ENCODE peak calls at places on chromosomes 1 and 21, in ten cellular contexts. One of them, this sample, is unnamed.

GRCh38 chr1:66090863-66091457 is 298.3 kb downstream of the PDE4B start:
- DNase-seq in GM12864: no peak
- DNase-seq in A673: peak; percentile 45
- DNase-seq in brain microvascular endothelial cell: no peak
- DNase-seq in activated B cell treated with CpG ODN at 0.5 μM for 24 hours: no peak
- DNase-seq in left lung: no peak
- DNase-seq in AG04450: no peak
- DNase-seq in retinal pigment epithelial cell: no peak
- DNase-seq in choroid plexus epithelial cell: peak; percentile 10
- DNase-seq in epithelial cell of esophagus: no peak
- DNase-seq in this sample: no peak

GRCh38 chr1:22420456-22421053 is 31.1 kb upstream of the ZBTB40 start:
- DNase-seq in GM12864: no peak
- DNase-seq in A673: peak; percentile 81
- DNase-seq in brain microvascular endothelial cell: peak; percentile 84
- DNase-seq in activated B cell treated with CpG ODN at 0.5 μM for 24 hours: peak; percentile 27
- DNase-seq in left lung: peak; percentile 91
- DNase-seq in AG04450: peak; percentile 51
- DNase-seq in retinal pigment epithelial cell: peak; percentile 25
- DNase-seq in choroid plexus epithelial cell: peak; percentile 91
- DNase-seq in epithelial cell of esophagus: peak; percentile 82
- DNase-seq in this sample: peak; percentile 6

GRCh38 chr1:165635823-165636222 is 4.8 kb downstream of the MGST3 start:
- DNase-seq in GM12864: no peak
- DNase-seq in A673: no peak
- DNase-seq in brain microvascular endothelial cell: no peak
- DNase-seq in activated B cell treated with CpG ODN at 0.5 μM for 24 hours: no peak
- DNase-seq in left lung: no peak
- DNase-seq in AG04450: no peak
- DNase-seq in retinal pigment epithelial cell: no peak
- DNase-seq in choroid plexus epithelial cell: no peak
- DNase-seq in epithelial cell of esophagus: no peak
- DNase-seq in this sample: no peak

GRCh38 chr1:32992489-32993214 is 28.0 kb upstream of the RNF19B start:
- DNase-seq in GM12864: peak; percentile 86
- DNase-seq in A673: peak; percentile 79
- DNase-seq in brain microvascular endothelial cell: peak; percentile 97
- DNase-seq in activated B cell treated with CpG ODN at 0.5 μM for 24 hours: peak; percentile 67
- DNase-seq in left lung: peak; percentile 95
- DNase-seq in AG04450: no peak
- DNase-seq in retinal pigment epithelial cell: peak; percentile 82
- DNase-seq in choroid plexus epithelial cell: peak; percentile 99
- DNase-seq in epithelial cell of esophagus: peak; percentile 98
- DNase-seq in this sample: no peak

GRCh38 chr1:101587749-101588148 is 350.9 kb downstream of the S1PR1 start:
- DNase-seq in GM12864: no peak
- DNase-seq in A673: no peak
- DNase-seq in brain microvascular endothelial cell: peak; percentile 59
- DNase-seq in activated B cell treated with CpG ODN at 0.5 μM for 24 hours: no peak
- DNase-seq in left lung: no peak
- DNase-seq in AG04450: no peak
- DNase-seq in retinal pigment epithelial cell: peak; percentile 89
- DNase-seq in choroid plexus epithelial cell: peak; percentile 37
- DNase-seq in epithelial cell of esophagus: no peak
- DNase-seq in this sample: no peak

GRCh38 chr1:44514673-44515072 is 109.6 kb downstream of the RNF220 start:
- DNase-seq in GM12864: no peak
- DNase-seq in A673: no peak
- DNase-seq in brain microvascular endothelial cell: no peak
- DNase-seq in activated B cell treated with CpG ODN at 0.5 μM for 24 hours: no peak
- DNase-seq in left lung: no peak
- DNase-seq in AG04450: no peak
- DNase-seq in retinal pigment epithelial cell: no peak
- DNase-seq in choroid plexus epithelial cell: no peak
- DNase-seq in epithelial cell of esophagus: no peak
- DNase-seq in this sample: no peak

GRCh38 chr1:160451859-160452232 is 51.5 kb downstream of the VANGL2 start:
- DNase-seq in GM12864: no peak
- DNase-seq in A673: no peak
- DNase-seq in brain microvascular endothelial cell: no peak
- DNase-seq in activated B cell treated with CpG ODN at 0.5 μM for 24 hours: no peak
- DNase-seq in left lung: no peak
- DNase-seq in AG04450: no peak
- DNase-seq in retinal pigment epithelial cell: no peak
- DNase-seq in choroid plexus epithelial cell: no peak
- DNase-seq in epithelial cell of esophagus: no peak
- DNase-seq in this sample: no peak

GRCh38 chr21:38797470-38797869 is 8.3 kb upstream of the ETS2 start:
- DNase-seq in GM12864: no peak
- DNase-seq in A673: no peak
- DNase-seq in brain microvascular endothelial cell: no peak
- DNase-seq in activated B cell treated with CpG ODN at 0.5 μM for 24 hours: no peak
- DNase-seq in left lung: no peak
- DNase-seq in AG04450: no peak
- DNase-seq in retinal pigment epithelial cell: no peak
- DNase-seq in choroid plexus epithelial cell: no peak
- DNase-seq in epithelial cell of esophagus: peak; percentile 74
- DNase-seq in this sample: no peak

GRCh38 chr21:32545948-32546441 is 39.3 kb downstream of the TCP10L start:
- DNase-seq in GM12864: no peak
- DNase-seq in A673: no peak
- DNase-seq in brain microvascular endothelial cell: no peak
- DNase-seq in activated B cell treated with CpG ODN at 0.5 μM for 24 hours: no peak
- DNase-seq in left lung: no peak
- DNase-seq in AG04450: no peak
- DNase-seq in retinal pigment epithelial cell: no peak
- DNase-seq in choroid plexus epithelial cell: no peak
- DNase-seq in epithelial cell of esophagus: no peak
- DNase-seq in this sample: no peak

GRCh38 chr1:67685558-67686271 is 714 bp downstream of the GADD45A start:
- DNase-seq in GM12864: no peak
- DNase-seq in A673: peak; percentile 44
- DNase-seq in brain microvascular endothelial cell: peak; percentile 39
- DNase-seq in activated B cell treated with CpG ODN at 0.5 μM for 24 hours: peak; percentile 52
- DNase-seq in left lung: peak; percentile 90
- DNase-seq in AG04450: no peak
- DNase-seq in retinal pigment epithelial cell: no peak
- DNase-seq in choroid plexus epithelial cell: peak; percentile 59
- DNase-seq in epithelial cell of esophagus: peak; percentile 53
- DNase-seq in this sample: peak; percentile 61

GRCh38 chr1:91755176-91755575 is 130.8 kb downstream of the TGFBR3 start:
- DNase-seq in GM12864: no peak
- DNase-seq in A673: no peak
- DNase-seq in brain microvascular endothelial cell: no peak
- DNase-seq in activated B cell treated with CpG ODN at 0.5 μM for 24 hours: no peak
- DNase-seq in left lung: no peak
- DNase-seq in AG04450: no peak
- DNase-seq in retinal pigment epithelial cell: no peak
- DNase-seq in choroid plexus epithelial cell: peak; percentile 48
- DNase-seq in epithelial cell of esophagus: no peak
- DNase-seq in this sample: no peak

DNA sequence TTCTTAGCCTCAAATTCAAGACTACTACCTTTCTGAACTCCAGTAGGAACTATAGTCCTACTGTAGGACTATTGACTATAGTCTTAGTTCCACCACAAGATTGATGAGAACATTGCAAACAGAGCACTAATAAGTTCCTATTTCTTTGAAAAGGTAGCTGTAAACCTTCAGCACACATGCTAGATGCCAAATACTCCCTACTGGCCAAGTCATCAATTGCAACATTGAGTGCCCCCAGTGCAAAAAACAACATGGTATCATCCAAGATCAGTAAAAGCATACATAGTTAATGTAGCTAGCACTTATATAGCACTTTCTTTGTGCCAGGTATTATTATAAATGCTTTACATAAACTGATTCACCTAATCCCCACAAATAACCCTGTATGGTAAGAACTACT is 99.8 kb downstream of the MRPL39 start:
- DNase-seq in GM12864: no peak
- DNase-seq in A673: no peak
- DNase-seq in brain microvascular endothelial cell: no peak
- DNase-seq in activated B cell treated with CpG ODN at 0.5 μM for 24 hours: no peak
- DNase-seq in left lung: no peak
- DNase-seq in AG04450: no peak
- DNase-seq in retinal pigment epithelial cell: no peak
- DNase-seq in choroid plexus epithelial cell: peak; percentile 39
- DNase-seq in epithelial cell of esophagus: peak; percentile 17
- DNase-seq in this sample: no peak
- TF ChIP-seq CTCF in GM12864: peak; percentile 50
- TF ChIP-seq CTCF in A673: no peak
- TF ChIP-seq CTCF in brain microvascular endothelial cell: peak; percentile 31
- TF ChIP-seq CTCF in activated B cell treated with CpG ODN at 0.5 μM for 24 hours: no peak
- TF ChIP-seq CTCF in left lung: no peak
- TF ChIP-seq CTCF in AG04450: peak; percentile 23
- TF ChIP-seq CTCF in retinal pigment epithelial cell: peak; percentile 6
- TF ChIP-seq CTCF in choroid plexus epithelial cell: peak; percentile 37
- TF ChIP-seq CTCF in epithelial cell of esophagus: peak; percentile 12
- TF ChIP-seq CTCF in this sample: no peak

GRCh38 chr1:155134322-155134721 is 1.3 kb upstream of the SLC50A1 start:
- DNase-seq in GM12864: no peak
- DNase-seq in A673: no peak
- DNase-seq in brain microvascular endothelial cell: no peak
- DNase-seq in activated B cell treated with CpG ODN at 0.5 μM for 24 hours: no peak
- DNase-seq in left lung: no peak
- DNase-seq in AG04450: no peak
- DNase-seq in retinal pigment epithelial cell: no peak
- DNase-seq in choroid plexus epithelial cell: no peak
- DNase-seq in epithelial cell of esophagus: peak; percentile 42
- DNase-seq in this sample: no peak
- TF ChIP-seq CTCF in GM12864: no peak
- TF ChIP-seq CTCF in A673: no peak
- TF ChIP-seq CTCF in brain microvascular endothelial cell: no peak
- TF ChIP-seq CTCF in activated B cell treated with CpG ODN at 0.5 μM for 24 hours: no peak
- TF ChIP-seq CTCF in left lung: no peak
- TF ChIP-seq CTCF in AG04450: no peak
- TF ChIP-seq CTCF in retinal pigment epithelial cell: no peak
- TF ChIP-seq CTCF in choroid plexus epithelial cell: no peak
- TF ChIP-seq CTCF in epithelial cell of esophagus: peak; percentile 8
- TF ChIP-seq CTCF in this sample: no peak

GRCh38 chr1:9362488-9362887 is 69.8 kb downstream of the SPSB1 start:
- DNase-seq in GM12864: no peak
- DNase-seq in A673: no peak
- DNase-seq in brain microvascular endothelial cell: no peak
- DNase-seq in activated B cell treated with CpG ODN at 0.5 μM for 24 hours: peak; percentile 25
- DNase-seq in left lung: no peak
- DNase-seq in AG04450: no peak
- DNase-seq in retinal pigment epithelial cell: no peak
- DNase-seq in choroid plexus epithelial cell: no peak
- DNase-seq in epithelial cell of esophagus: no peak
- DNase-seq in this sample: no peak

GRCh38 chr1:9361630-9362256 is 69.0 kb downstream of the SPSB1 start:
- DNase-seq in GM12864: no peak
- DNase-seq in A673: no peak
- DNase-seq in brain microvascular endothelial cell: no peak
- DNase-seq in activated B cell treated with CpG ODN at 0.5 μM for 24 hours: no peak
- DNase-seq in left lung: no peak
- DNase-seq in AG04450: no peak
- DNase-seq in retinal pigment epithelial cell: no peak
- DNase-seq in choroid plexus epithelial cell: peak; percentile 37
- DNase-seq in epithelial cell of esophagus: no peak
- DNase-seq in this sample: no peak

GRCh38 chr1:9359898-9360297 is 67.2 kb downstream of the SPSB1 start:
- DNase-seq in GM12864: no peak
- DNase-seq in A673: no peak
- DNase-seq in brain microvascular endothelial cell: no peak
- DNase-seq in activated B cell treated with CpG ODN at 0.5 μM for 24 hours: no peak
- DNase-seq in left lung: no peak
- DNase-seq in AG04450: no peak
- DNase-seq in retinal pigment epithelial cell: no peak
- DNase-seq in choroid plexus epithelial cell: no peak
- DNase-seq in epithelial cell of esophagus: no peak
- DNase-seq in this sample: no peak

GRCh38 chr1:9363061-9363471 is 70.4 kb downstream of the SPSB1 start:
- DNase-seq in GM12864: no peak
- DNase-seq in A673: no peak
- DNase-seq in brain microvascular endothelial cell: no peak
- DNase-seq in activated B cell treated with CpG ODN at 0.5 μM for 24 hours: no peak
- DNase-seq in left lung: no peak
- DNase-seq in AG04450: no peak
- DNase-seq in retinal pigment epithelial cell: no peak
- DNase-seq in choroid plexus epithelial cell: no peak
- DNase-seq in epithelial cell of esophagus: no peak
- DNase-seq in this sample: no peak

DNA sequence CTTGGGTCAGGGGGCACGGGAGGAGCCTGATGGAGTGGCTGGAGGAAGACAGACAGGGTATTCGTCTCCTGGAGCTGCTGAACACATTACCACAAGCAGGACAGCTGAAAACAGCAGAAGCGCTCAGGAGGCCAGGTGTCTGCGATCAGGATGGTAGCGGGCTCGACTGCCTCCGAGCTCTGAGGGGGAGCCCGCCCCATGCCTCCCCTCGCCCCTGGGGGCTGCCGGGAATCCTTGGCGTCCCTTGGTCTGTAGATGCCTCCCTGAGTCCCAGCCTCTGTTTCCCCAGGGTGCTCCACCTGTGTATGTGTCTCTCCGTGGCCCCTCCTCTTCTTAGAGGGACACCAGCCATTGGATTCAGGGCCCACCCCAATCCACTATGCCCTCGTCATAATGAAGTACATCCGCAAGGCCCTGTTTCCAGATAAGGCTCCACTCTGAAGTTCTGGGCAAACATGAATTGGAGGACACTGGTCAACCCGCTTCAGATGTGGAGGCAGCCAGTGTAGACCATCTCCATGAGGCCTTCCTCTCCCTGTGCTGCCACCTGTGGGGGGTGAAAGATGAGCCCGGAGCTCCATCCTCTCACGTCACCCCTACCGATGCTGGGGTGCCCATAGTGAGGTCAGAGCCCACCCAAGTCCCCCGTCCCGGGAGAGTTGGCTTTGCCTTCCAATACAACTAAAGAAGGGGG is 67.8 kb downstream of the SPSB1 start:
- DNase-seq in GM12864: no peak
- DNase-seq in A673: no peak
- DNase-seq in brain microvascular endothelial cell: no peak
- DNase-seq in activated B cell treated with CpG ODN at 0.5 μM for 24 hours: no peak
- DNase-seq in left lung: no peak
- DNase-seq in AG04450: no peak
- DNase-seq in retinal pigment epithelial cell: no peak
- DNase-seq in choroid plexus epithelial cell: no peak
- DNase-seq in epithelial cell of esophagus: no peak
- DNase-seq in this sample: no peak
- TF ChIP-seq CTCF in GM12864: no peak
- TF ChIP-seq CTCF in A673: no peak
- TF ChIP-seq CTCF in brain microvascular endothelial cell: no peak
- TF ChIP-seq CTCF in activated B cell treated with CpG ODN at 0.5 μM for 24 hours: no peak
- TF ChIP-seq CTCF in left lung: no peak
- TF ChIP-seq CTCF in AG04450: no peak
- TF ChIP-seq CTCF in retinal pigment epithelial cell: no peak
- TF ChIP-seq CTCF in choroid plexus epithelial cell: no peak
- TF ChIP-seq CTCF in epithelial cell of esophagus: no peak
- TF ChIP-seq CTCF in this sample: no peak

DNA sequence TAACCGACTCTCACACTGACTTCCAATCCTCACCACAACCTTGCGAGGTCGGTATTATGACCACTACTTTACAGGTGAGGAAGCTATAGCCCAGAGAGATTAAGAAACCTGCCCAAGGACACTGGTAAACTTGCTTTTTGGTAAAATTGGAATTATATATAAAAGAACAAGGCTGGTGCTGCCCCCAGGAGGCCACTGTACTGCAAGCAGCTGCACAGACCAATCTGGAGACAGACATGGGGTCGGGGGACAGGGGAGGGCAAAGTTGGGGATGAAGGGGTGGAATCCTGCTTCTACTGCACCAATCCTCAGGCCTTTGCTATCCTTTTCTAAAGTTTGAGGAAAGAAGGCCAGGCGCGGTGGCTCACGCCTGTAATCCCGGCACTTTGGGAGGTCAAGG is 280.8 kb downstream of the SPATA17 start:
- DNase-seq in GM12864: no peak
- DNase-seq in A673: peak; percentile 3
- DNase-seq in brain microvascular endothelial cell: no peak
- DNase-seq in activated B cell treated with CpG ODN at 0.5 μM for 24 hours: no peak
- DNase-seq in left lung: no peak
- DNase-seq in AG04450: no peak
- DNase-seq in retinal pigment epithelial cell: no peak
- DNase-seq in choroid plexus epithelial cell: no peak
- DNase-seq in epithelial cell of esophagus: no peak
- DNase-seq in this sample: no peak
- TF ChIP-seq CTCF in GM12864: peak; percentile 28
- TF ChIP-seq CTCF in A673: peak; percentile 32
- TF ChIP-seq CTCF in brain microvascular endothelial cell: peak; percentile 44
- TF ChIP-seq CTCF in activated B cell treated with CpG ODN at 0.5 μM for 24 hours: no peak
- TF ChIP-seq CTCF in left lung: no peak
- TF ChIP-seq CTCF in AG04450: no peak
- TF ChIP-seq CTCF in retinal pigment epithelial cell: peak; percentile 57
- TF ChIP-seq CTCF in choroid plexus epithelial cell: no peak
- TF ChIP-seq CTCF in epithelial cell of esophagus: no peak
- TF ChIP-seq CTCF in this sample: no peak